ENCODE peak calls at places on chromosome 4, in nine cellular contexts. C, P, E, H, V, J, T, L and R are unnamed samples.

GRCh38 chr4:151786158-151786495 is 25.3 kb upstream of the GATB start:
- DNase-seq in J (no peak), E (no peak), T (no peak), H (no peak), V (no peak), P (no peak), L (no peak), C (no peak), R (no peak)

GRCh38 chr4:152248347-152248746 is 287.5 kb downstream of the FBXW7 start:
- DNase-seq in V (no peak), L (no peak), T (no peak), C (no peak), E (no peak), J (no peak), P (no peak), H (no peak), R (no peak)

GRCh38 chr4:70994069-70994366 is 569 bp downstream of the DCK start:
- DNase-seq in T (no peak), L (no peak), P (peak), E (no peak), H (no peak), V (no peak), J (no peak), C (no peak), R (no peak)

GRCh38 chr4:95290702-95291101 is 258.1 kb downstream of the UNC5C start:
- DNase-seq in E (no peak), J (no peak), P (no peak), V (no peak), C (no peak), H (no peak), T (no peak), L (no peak), R (no peak)

GRCh38 chr4:152385551-152385950 is 150.3 kb downstream of the FBXW7 start:
- DNase-seq in T (no peak), V (peak), L (no peak), P (peak), E (no peak), C (peak), J (no peak), H (no peak), R (no peak)

GRCh38 chr4:2352171-2352570 is 66.3 kb downstream of the ZFYVE28 start:
- DNase-seq in T (peak), J (no peak), L (no peak), P (no peak), C (peak), V (no peak), H (no peak), E (no peak), R (peak)

GRCh38 chr4:162909952-162910351 is 256.7 kb downstream of the NAF1 start:
- DNase-seq in T (no peak), J (no peak), C (no peak), P (no peak), L (no peak), E (no peak), V (no peak), H (no peak), R (no peak)

GRCh38 chr4:94334519-94334918 is 8.1 kb downstream of the HPGDS start:
- DNase-seq in E (no peak), L (no peak), P (no peak), H (no peak), C (no peak), T (no peak), V (no peak), J (no peak), R (no peak)

GRCh38 chr4:41882622-41883347 is 52.4 kb upstream of the TMEM33 start:
- DNase-seq in V (peak), P (peak), E (no peak), L (no peak), H (no peak), J (no peak), T (peak), C (no peak), R (no peak)

GRCh38 chr4:155208258-155209054 is at the start of gene NPY2R:
- DNase-seq in T (peak), L (no peak), H (no peak), E (no peak), J (no peak), V (no peak), C (no peak), P (peak), R (no peak)

GRCh38 chr4:54276633-54277426 is 47.7 kb downstream of the PDGFRA start:
- DNase-seq in L (no peak), P (no peak), E (no peak), C (no peak), V (no peak), J (no peak), H (no peak), T (no peak), R (no peak)

GRCh38 chr4:112348488-112349158 is 51.5 kb downstream of the ALPK1 start:
- DNase-seq in E (no peak), P (peak), J (peak), L (peak), H (peak), T (peak), V (peak), C (peak), R (no peak)

GRCh38 chr4:95508421-95508820 is 40.4 kb downstream of the UNC5C start:
- DNase-seq in C (no peak), P (peak), V (peak), T (no peak), J (no peak), L (no peak), E (no peak), H (no peak), R (no peak)

GRCh38 chr4:47784222-47784621 is 53.6 kb downstream of the CORIN start:
- DNase-seq in J (no peak), V (no peak), L (no peak), C (no peak), P (peak), E (no peak), T (no peak), H (no peak), R (no peak)

GRCh38 chr4:40149960-40150385 is 46.9 kb upstream of the RHOH start:
- DNase-seq in E (peak), L (peak), J (peak), P (peak), H (peak), T (peak), C (peak), V (peak), R (peak)

GRCh38 chr4:144817081-144817480 is 171.1 kb downstream of the HHIP start:
- DNase-seq in J (no peak), E (no peak), C (no peak), V (no peak), H (no peak), T (no peak), P (no peak), L (no peak), R (no peak)

GRCh38 chr4:85127653-85128052 is 161.2 kb upstream of the WDFY3 start:
- DNase-seq in P (peak), T (peak), E (no peak), J (no peak), L (no peak), C (no peak), V (peak), H (no peak), R (no peak)

GRCh38 chr4:45147866-45148265 is 421.5 kb upstream of the GNPDA2 start:
- DNase-seq in T (no peak), E (no peak), H (no peak), V (peak), C (no peak), L (no peak), J (no peak), P (peak), R (no peak)

GRCh38 chr4:68906238-68907137 is 45.1 kb downstream of the UGT2A3 start:
- DNase-seq in C (no peak), E (no peak), V (no peak), J (no peak), H (no peak), L (no peak), P (no peak), T (no peak), R (no peak)

GRCh38 chr4:174604198-174604597 is 81.9 kb upstream of the HPGD start:
- DNase-seq in E (no peak), J (peak), V (peak), H (no peak), T (no peak), P (peak), L (no peak), C (no peak), R (no peak)

GRCh38 chr4:94160774-94161173 is 46.9 kb upstream of the SMARCAD1 start:
- DNase-seq in C (no peak), T (no peak), V (no peak), J (no peak), H (no peak), L (no peak), P (no peak), E (no peak), R (no peak)

GRCh38 chr4:931194-931959 is 739 bp downstream of the GAK start:
- DNase-seq in T (no peak), V (peak), C (peak), L (no peak), J (peak), P (peak), E (no peak), H (peak), R (no peak)

GRCh38 chr4:94588900-94589693 is 137.4 kb downstream of the PDLIM5 start:
- DNase-seq in J (no peak), L (no peak), C (no peak), H (no peak), T (no peak), V (peak), E (no peak), P (peak), R (no peak)

GRCh38 chr4:144579411-144580020 is 66.4 kb upstream of the HHIP start:
- DNase-seq in E (no peak), H (no peak), L (no peak), T (no peak), J (peak), C (no peak), V (peak), P (peak), R (no peak)

GRCh38 chr4:25654971-25655963 is at the start of gene SLC34A2:
- DNase-seq in H (no peak), V (peak), P (no peak), C (no peak), J (no peak), L (no peak), E (no peak), T (no peak), R (no peak)
- H3K4me3 ChIP-seq in H (no peak), V (peak), P (no peak), C (no peak), J (no peak), L (peak), E (no peak), T (no peak), R (no peak)

GRCh38 chr4:23144707-23145106 is 452.0 kb downstream of the GBA3 start:
- DNase-seq in L (no peak), C (no peak), J (no peak), E (no peak), P (no peak), T (no peak), H (no peak), V (no peak), R (no peak)
- TF ChIP-seq CTCF in L (no peak), C (no peak), J (no peak), E (no peak), P (no peak), T (no peak), H (no peak), V (no peak), R (no peak)

DNA sequence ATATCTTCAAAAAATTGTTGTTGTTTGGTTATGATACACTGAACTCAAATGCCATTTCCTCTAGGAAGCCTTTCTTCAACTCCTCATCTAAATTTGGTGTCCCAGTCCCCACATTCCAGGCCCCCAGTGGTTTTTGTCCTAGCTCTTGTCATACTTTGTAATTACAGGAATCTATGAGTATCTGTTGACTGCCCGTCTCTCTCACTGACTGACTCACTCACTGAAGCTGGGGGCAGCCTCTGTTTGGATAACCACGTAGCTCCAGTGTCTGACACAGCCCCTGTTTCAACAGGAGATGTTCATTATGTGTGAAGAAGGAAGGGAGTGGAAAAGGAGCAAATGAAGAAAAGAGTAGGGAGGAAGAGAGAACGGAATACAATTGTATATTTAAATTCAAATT is 284.1 kb upstream of the TENM3 start:
- DNase-seq in C (no peak), V (peak), H (no peak), L (no peak), J (no peak), E (no peak), T (peak), P (peak), R (no peak)
- H3K4me3 ChIP-seq in C (no peak), V (no peak), H (no peak), L (no peak), J (no peak), E (no peak), T (no peak), P (no peak), R (no peak)

GRCh38 chr4:100311181-100311580 is 120.9 kb upstream of the DDIT4L start:
- DNase-seq in E (no peak), C (peak), T (no peak), P (no peak), H (no peak), V (no peak), J (no peak), L (no peak), R (no peak)
- TF ChIP-seq CTCF in E (no peak), C (no peak), T (peak), P (peak), H (no peak), V (peak), J (peak), L (no peak), R (no peak)